ENCODE peak calls at places on chromosomes 2 and 18, in seven cellular contexts. One of them, this sample, is unnamed.

GRCh38 chr2:189521686-189522434 is 58.7 kb downstream of the SLC40A1 start:
- DNase-seq in Peyer's patch: no peak
- DNase-seq in substantia nigra: no peak
- DNase-seq in transverse colon: no peak
- DNase-seq in GM23248: no peak
- DNase-seq in breast epithelium: no peak
- DNase-seq in CD4-positive, CD25-positive, alpha-beta regulatory T cell: no peak
- DNase-seq in this sample: no peak

GRCh38 chr2:169716229-169716886 is 17.3 kb upstream of the KLHL23 start:
- DNase-seq in Peyer's patch: no peak
- DNase-seq in substantia nigra: no peak
- DNase-seq in transverse colon: peak; percentile 52
- DNase-seq in GM23248: peak; percentile 67
- DNase-seq in breast epithelium: no peak
- DNase-seq in CD4-positive, CD25-positive, alpha-beta regulatory T cell: no peak
- DNase-seq in this sample: no peak

GRCh38 chr2:45611020-45611737 is at the start of gene SRBD1:
- DNase-seq in Peyer's patch: peak; percentile 93
- DNase-seq in substantia nigra: peak; percentile 86
- DNase-seq in transverse colon: peak; percentile 98
- DNase-seq in GM23248: peak; percentile 97
- DNase-seq in breast epithelium: peak; percentile 93
- DNase-seq in CD4-positive, CD25-positive, alpha-beta regulatory T cell: peak; percentile 67
- DNase-seq in this sample: peak; percentile 94

GRCh38 chr2:43427032-43427424 is 168.8 kb downstream of the THADA start:
- DNase-seq in Peyer's patch: no peak
- DNase-seq in substantia nigra: no peak
- DNase-seq in transverse colon: no peak
- DNase-seq in GM23248: no peak
- DNase-seq in breast epithelium: no peak
- DNase-seq in CD4-positive, CD25-positive, alpha-beta regulatory T cell: no peak
- DNase-seq in this sample: no peak

GRCh38 chr2:69385443-69386151 is 1.4 kb downstream of the GFPT1 start:
- DNase-seq in Peyer's patch: no peak
- DNase-seq in substantia nigra: no peak
- DNase-seq in transverse colon: peak; percentile 28
- DNase-seq in GM23248: peak; percentile 63
- DNase-seq in breast epithelium: no peak
- DNase-seq in CD4-positive, CD25-positive, alpha-beta regulatory T cell: peak; percentile 4
- DNase-seq in this sample: no peak

GRCh38 chr2:150473767-150474166 is 13.7 kb downstream of the RND3 start:
- DNase-seq in Peyer's patch: no peak
- DNase-seq in substantia nigra: no peak
- DNase-seq in transverse colon: no peak
- DNase-seq in GM23248: no peak
- DNase-seq in breast epithelium: no peak
- DNase-seq in CD4-positive, CD25-positive, alpha-beta regulatory T cell: no peak
- DNase-seq in this sample: no peak

GRCh38 chr2:158990397-158991209 is 22.2 kb downstream of the TANC1 start:
- DNase-seq in Peyer's patch: no peak
- DNase-seq in substantia nigra: no peak
- DNase-seq in transverse colon: no peak
- DNase-seq in GM23248: peak; percentile 96
- DNase-seq in breast epithelium: no peak
- DNase-seq in CD4-positive, CD25-positive, alpha-beta regulatory T cell: no peak
- DNase-seq in this sample: no peak

GRCh38 chr2:29425866-29426265 is 310.7 kb downstream of the CLIP4 start:
- DNase-seq in Peyer's patch: no peak
- DNase-seq in substantia nigra: no peak
- DNase-seq in transverse colon: no peak
- DNase-seq in GM23248: no peak
- DNase-seq in breast epithelium: no peak
- DNase-seq in CD4-positive, CD25-positive, alpha-beta regulatory T cell: no peak
- DNase-seq in this sample: no peak

GRCh38 chr2:130844161-130844560 is 7.4 kb downstream of the ARHGEF4 start:
- DNase-seq in Peyer's patch: no peak
- DNase-seq in substantia nigra: no peak
- DNase-seq in transverse colon: no peak
- DNase-seq in GM23248: no peak
- DNase-seq in breast epithelium: no peak
- DNase-seq in CD4-positive, CD25-positive, alpha-beta regulatory T cell: no peak
- DNase-seq in this sample: no peak

GRCh38 chr2:932320-933221 is 18.1 kb upstream of the SNTG2 start:
- DNase-seq in Peyer's patch: no peak
- DNase-seq in substantia nigra: no peak
- DNase-seq in transverse colon: no peak
- DNase-seq in GM23248: no peak
- DNase-seq in breast epithelium: no peak
- DNase-seq in CD4-positive, CD25-positive, alpha-beta regulatory T cell: no peak
- DNase-seq in this sample: no peak

GRCh38 chr2:210224660-210225460 is at the start of gene ACADL:
- DNase-seq in Peyer's patch: no peak
- DNase-seq in substantia nigra: no peak
- DNase-seq in transverse colon: peak; percentile 49
- DNase-seq in GM23248: peak; percentile 62
- DNase-seq in breast epithelium: peak; percentile 64
- DNase-seq in CD4-positive, CD25-positive, alpha-beta regulatory T cell: peak; percentile 1
- DNase-seq in this sample: peak; percentile 48

GRCh38 chr2:229942671-229943070 is 20.4 kb downstream of the FBXO36 start:
- DNase-seq in Peyer's patch: no peak
- DNase-seq in substantia nigra: no peak
- DNase-seq in transverse colon: no peak
- DNase-seq in GM23248: no peak
- DNase-seq in breast epithelium: no peak
- DNase-seq in CD4-positive, CD25-positive, alpha-beta regulatory T cell: no peak
- DNase-seq in this sample: no peak

GRCh38 chr2:239372835-239373234 is 28.0 kb downstream of the HDAC4 start:
- DNase-seq in Peyer's patch: no peak
- DNase-seq in substantia nigra: no peak
- DNase-seq in transverse colon: no peak
- DNase-seq in GM23248: no peak
- DNase-seq in breast epithelium: no peak
- DNase-seq in CD4-positive, CD25-positive, alpha-beta regulatory T cell: no peak
- DNase-seq in this sample: no peak

GRCh38 chr2:95057535-95058453 is 32.3 kb downstream of the MAL start:
- DNase-seq in Peyer's patch: no peak
- DNase-seq in substantia nigra: peak; percentile 88
- DNase-seq in transverse colon: no peak
- DNase-seq in GM23248: no peak
- DNase-seq in breast epithelium: peak; percentile 22
- DNase-seq in CD4-positive, CD25-positive, alpha-beta regulatory T cell: no peak
- DNase-seq in this sample: no peak

GRCh38 chr2:71466301-71467179 is 13.2 kb downstream of the DYSF start:
- DNase-seq in Peyer's patch: no peak
- DNase-seq in substantia nigra: no peak
- DNase-seq in transverse colon: no peak
- DNase-seq in GM23248: peak; percentile 50
- DNase-seq in breast epithelium: no peak
- DNase-seq in CD4-positive, CD25-positive, alpha-beta regulatory T cell: no peak
- DNase-seq in this sample: peak; percentile 82

GRCh38 chr18:41731887-41732286 is 223.1 kb upstream of the PIK3C3 start:
- DNase-seq in Peyer's patch: no peak
- DNase-seq in substantia nigra: no peak
- DNase-seq in transverse colon: no peak
- DNase-seq in GM23248: no peak
- DNase-seq in breast epithelium: no peak
- DNase-seq in CD4-positive, CD25-positive, alpha-beta regulatory T cell: no peak
- DNase-seq in this sample: no peak

GRCh38 chr2:68251855-68252406 is 401 bp downstream of the PPP3R1 start:
- DNase-seq in Peyer's patch: peak; percentile 25
- DNase-seq in substantia nigra: no peak
- DNase-seq in transverse colon: peak; percentile 29
- DNase-seq in GM23248: peak; percentile 66
- DNase-seq in breast epithelium: no peak
- DNase-seq in CD4-positive, CD25-positive, alpha-beta regulatory T cell: peak; percentile 45
- DNase-seq in this sample: no peak

GRCh38 chr18:9808530-9809241 is 77.1 kb upstream of the TXNDC2 start:
- DNase-seq in Peyer's patch: no peak
- DNase-seq in substantia nigra: no peak
- DNase-seq in transverse colon: no peak
- DNase-seq in GM23248: peak; percentile 43
- DNase-seq in breast epithelium: no peak
- DNase-seq in CD4-positive, CD25-positive, alpha-beta regulatory T cell: no peak
- DNase-seq in this sample: peak; percentile 42

GRCh38 chr2:64526034-64526433 is 1.9 kb downstream of the AFTPH start:
- DNase-seq in Peyer's patch: no peak
- DNase-seq in substantia nigra: no peak
- DNase-seq in transverse colon: no peak
- DNase-seq in GM23248: no peak
- DNase-seq in breast epithelium: no peak
- DNase-seq in CD4-positive, CD25-positive, alpha-beta regulatory T cell: no peak
- DNase-seq in this sample: no peak

GRCh38 chr2:64525323-64525625 is 1.1 kb downstream of the AFTPH start:
- DNase-seq in Peyer's patch: peak; percentile 22
- DNase-seq in substantia nigra: no peak
- DNase-seq in transverse colon: peak; percentile 11
- DNase-seq in GM23248: peak; percentile 68
- DNase-seq in breast epithelium: no peak
- DNase-seq in CD4-positive, CD25-positive, alpha-beta regulatory T cell: peak; percentile 22
- DNase-seq in this sample: no peak

GRCh38 chr2:64524604-64525322 is 635 bp downstream of the AFTPH start:
- DNase-seq in Peyer's patch: peak; percentile 45
- DNase-seq in substantia nigra: no peak
- DNase-seq in transverse colon: peak; percentile 38
- DNase-seq in GM23248: peak; percentile 64
- DNase-seq in breast epithelium: no peak
- DNase-seq in CD4-positive, CD25-positive, alpha-beta regulatory T cell: peak; percentile 30
- DNase-seq in this sample: peak; percentile 16

GRCh38 chr2:64522843-64523428 is 1.2 kb upstream of the AFTPH start:
- DNase-seq in Peyer's patch: peak; percentile 81
- DNase-seq in substantia nigra: peak; percentile 7
- DNase-seq in transverse colon: peak; percentile 75
- DNase-seq in GM23248: peak; percentile 89
- DNase-seq in breast epithelium: no peak
- DNase-seq in CD4-positive, CD25-positive, alpha-beta regulatory T cell: peak; percentile 83
- DNase-seq in this sample: peak; percentile 27

GRCh38 chr2:64523667-64524603 is at the start of gene AFTPH:
- DNase-seq in Peyer's patch: peak; percentile 98
- DNase-seq in substantia nigra: peak; percentile 97
- DNase-seq in transverse colon: peak; percentile 99
- DNase-seq in GM23248: peak; percentile 98
- DNase-seq in breast epithelium: peak; percentile 99
- DNase-seq in CD4-positive, CD25-positive, alpha-beta regulatory T cell: peak; percentile 99
- DNase-seq in this sample: peak; percentile 99
- H3K27ac ChIP-seq in Peyer's patch: peak within 1 kb of the TSS; percentile 96
- H3K27ac ChIP-seq in substantia nigra: peak within 1 kb of the TSS; percentile 93
- H3K27ac ChIP-seq in transverse colon: peak within 1 kb of the TSS; percentile 99
- H3K27ac ChIP-seq in GM23248: peak within 1 kb of the TSS; percentile 69
- H3K27ac ChIP-seq in breast epithelium: peak within 1 kb of the TSS; percentile 97
- H3K27ac ChIP-seq in CD4-positive, CD25-positive, alpha-beta regulatory T cell: peak within 1 kb of the TSS; percentile 92
- H3K27ac ChIP-seq in this sample: peak within 1 kb of the TSS; percentile 97

DNA sequence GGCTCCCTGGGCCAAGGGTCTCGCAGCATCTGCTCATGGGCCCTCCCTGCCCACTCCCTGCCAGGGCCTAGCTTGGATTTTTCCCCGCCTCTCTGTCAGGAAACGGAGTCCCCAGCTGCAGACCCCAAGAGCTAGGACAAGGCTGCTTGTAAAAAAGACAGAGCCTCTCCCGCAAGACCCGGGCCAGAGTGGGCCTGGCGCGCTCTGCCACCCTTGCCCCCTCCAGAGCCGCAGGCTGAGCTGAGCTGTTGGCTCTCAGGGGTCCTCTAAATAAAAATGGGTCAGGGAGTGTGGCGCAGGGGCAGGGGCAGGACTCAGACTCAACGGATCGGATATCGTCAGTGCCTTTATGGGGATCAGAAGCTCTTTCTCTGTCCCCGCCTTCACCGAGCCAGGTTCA is 112.6 kb downstream of the CABLES1 start:
- DNase-seq in Peyer's patch: no peak
- DNase-seq in substantia nigra: no peak
- DNase-seq in transverse colon: no peak
- DNase-seq in GM23248: no peak
- DNase-seq in breast epithelium: no peak
- DNase-seq in CD4-positive, CD25-positive, alpha-beta regulatory T cell: no peak
- DNase-seq in this sample: no peak
- H3K27ac ChIP-seq in Peyer's patch: no peak overlapping the region
- H3K27ac ChIP-seq in substantia nigra: no peak overlapping the region
- H3K27ac ChIP-seq in transverse colon: no peak overlapping the region
- H3K27ac ChIP-seq in GM23248: no peak overlapping the region
- H3K27ac ChIP-seq in breast epithelium: no peak overlapping the region
- H3K27ac ChIP-seq in CD4-positive, CD25-positive, alpha-beta regulatory T cell: no peak overlapping the region
- H3K27ac ChIP-seq in this sample: no peak overlapping the region

DNA sequence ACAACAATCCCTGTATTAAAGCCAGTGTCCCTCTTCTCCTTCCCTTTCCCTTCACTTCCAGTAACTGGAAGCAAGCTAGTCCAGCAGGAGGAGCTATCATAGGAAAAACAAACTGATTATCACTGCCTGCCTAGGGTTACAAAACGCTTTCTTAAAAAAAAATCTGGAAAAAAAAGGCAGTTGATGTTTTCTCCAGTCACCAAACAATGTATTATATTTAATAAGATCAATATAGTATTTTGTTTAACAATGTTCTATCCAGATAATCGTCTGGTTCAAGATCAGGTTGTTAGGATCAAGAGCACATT is 78.8 kb upstream of the ITGB6 start:
- DNase-seq in Peyer's patch: no peak
- DNase-seq in substantia nigra: no peak
- DNase-seq in transverse colon: no peak
- DNase-seq in GM23248: peak; percentile 74
- DNase-seq in breast epithelium: no peak
- DNase-seq in CD4-positive, CD25-positive, alpha-beta regulatory T cell: no peak
- DNase-seq in this sample: no peak
- H3K27ac ChIP-seq in Peyer's patch: no peak overlapping the region
- H3K27ac ChIP-seq in substantia nigra: no peak overlapping the region
- H3K27ac ChIP-seq in transverse colon: peak overlapping the region; percentile 27
- H3K27ac ChIP-seq in GM23248: peak overlapping the region; percentile 71
- H3K27ac ChIP-seq in breast epithelium: no peak overlapping the region
- H3K27ac ChIP-seq in CD4-positive, CD25-positive, alpha-beta regulatory T cell: no peak overlapping the region
- H3K27ac ChIP-seq in this sample: peak overlapping the region; percentile 55

DNA sequence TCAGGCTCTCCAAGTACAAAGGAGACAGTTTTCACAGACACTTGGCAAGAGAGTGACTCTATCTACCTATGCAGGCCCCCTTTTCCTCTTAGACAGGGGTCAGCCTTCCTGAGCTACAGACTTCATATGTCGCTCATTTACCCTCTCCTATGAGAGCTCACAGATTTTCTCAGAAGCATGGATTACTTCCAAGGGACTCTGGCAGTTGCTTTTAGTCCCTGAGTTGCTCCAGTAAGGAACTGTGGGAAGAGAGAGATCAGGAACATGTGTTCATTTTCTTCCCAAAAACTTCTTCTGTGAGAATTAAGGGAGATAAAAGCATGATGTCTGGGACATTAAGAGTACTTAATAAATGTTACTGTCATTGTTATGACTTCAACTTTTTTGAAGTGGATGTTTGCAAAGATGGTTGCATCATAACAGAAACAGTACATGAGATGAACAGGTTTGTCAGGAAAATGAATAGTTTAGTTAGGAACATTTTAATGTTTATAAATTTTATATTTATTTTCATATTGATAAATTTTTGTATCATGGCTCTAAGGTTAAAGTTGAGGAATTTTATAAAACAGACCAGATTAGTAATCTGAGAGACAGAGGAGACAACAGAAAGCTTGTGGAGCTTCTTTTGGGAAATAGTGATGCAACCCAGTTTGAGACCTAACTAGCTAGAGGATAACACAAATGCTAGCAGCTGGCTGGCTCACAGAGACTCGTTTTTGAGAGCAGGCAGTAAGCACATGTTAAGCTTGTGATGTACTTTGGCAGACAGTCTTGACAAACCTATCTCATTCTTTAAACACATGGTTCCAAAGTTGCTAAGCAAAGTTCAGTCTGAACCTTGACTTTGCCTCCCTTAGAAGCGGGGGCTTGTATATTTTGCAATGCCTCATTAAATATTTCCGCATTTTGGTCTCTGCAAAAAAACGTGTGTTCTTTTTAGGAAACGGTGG is 21.7 kb upstream of the UGP2 start:
- DNase-seq in Peyer's patch: no peak
- DNase-seq in substantia nigra: no peak
- DNase-seq in transverse colon: no peak
- DNase-seq in GM23248: peak; percentile 61
- DNase-seq in breast epithelium: no peak
- DNase-seq in CD4-positive, CD25-positive, alpha-beta regulatory T cell: no peak
- DNase-seq in this sample: peak; percentile 73
- H3K27ac ChIP-seq in Peyer's patch: no peak overlapping the region
- H3K27ac ChIP-seq in substantia nigra: no peak overlapping the region
- H3K27ac ChIP-seq in transverse colon: peak overlapping the region; percentile 41
- H3K27ac ChIP-seq in GM23248: no peak overlapping the region
- H3K27ac ChIP-seq in breast epithelium: peak overlapping the region; percentile 65
- H3K27ac ChIP-seq in CD4-positive, CD25-positive, alpha-beta regulatory T cell: no peak overlapping the region
- H3K27ac ChIP-seq in this sample: peak overlapping the region; percentile 63